ENCODE peak calls at places on chromosomes 5 and 9, in nine cellular contexts. A is suprapubic skin, C is HCT116, H is prostate gland, L is spleen, Z is HepG2, F is GM12891, P is endothelial cell of umbilical vein, Q is transverse colon. U is an unnamed sample.

GRCh38 chr5:135219868-135220267 is 179.2 kb downstream of the MACROH2A1 start:
- DNase-seq in A (peak), L (peak), P (no peak), Z (no peak), C (no peak), Q (no peak), F (no peak), H (no peak), U (peak)

GRCh38 chr5:149775785-149776184 is 45.7 kb downstream of the PPARGC1B start:
- DNase-seq in A (no peak), Z (peak), C (peak), L (no peak), F (no peak), Q (no peak), H (no peak), P (no peak), U (no peak)

GRCh38 chr5:186091-187041 is 4.9 kb upstream of the LRRC14B start:
- DNase-seq in L (peak), Q (no peak), A (no peak), Z (no peak), F (no peak), C (no peak), P (peak), H (no peak), U (no peak)

GRCh38 chr5:28707706-28708105 is 1669.3 kb upstream of the CDH9 start:
- DNase-seq in Z (no peak), L (no peak), C (no peak), H (no peak), F (no peak), P (no peak), Q (no peak), A (no peak), U (no peak)

GRCh38 chr5:55917402-55918096 is 66.4 kb downstream of the IL31RA start:
- DNase-seq in A (peak), P (no peak), F (no peak), Q (no peak), L (no peak), C (no peak), H (no peak), Z (peak), U (no peak)

GRCh38 chr5:175653763-175654162 is 4.1 kb upstream of the HRH2 start:
- DNase-seq in H (no peak), F (no peak), P (no peak), A (no peak), C (no peak), L (no peak), Q (no peak), Z (no peak), U (no peak)

GRCh38 chr5:151699071-151699901 is 12.6 kb upstream of the SPARC start:
- DNase-seq in Z (peak), L (no peak), F (no peak), H (no peak), C (no peak), Q (peak), A (peak), P (peak), U (no peak)

GRCh38 chr9:114465417-114465816 is 39.9 kb downstream of the WHRN start:
- DNase-seq in A (no peak), P (no peak), L (no peak), H (no peak), C (no peak), Z (no peak), F (no peak), Q (no peak), U (no peak)

GRCh38 chr5:133265720-133266575 is 214.1 kb downstream of the HSPA4 start:
- DNase-seq in Z (peak), L (peak), H (no peak), C (no peak), F (no peak), A (no peak), Q (no peak), P (peak), U (no peak)

GRCh38 chr5:74375271-74375670 is 265.3 kb downstream of the ENC1 start:
- DNase-seq in Q (no peak), L (no peak), C (no peak), F (no peak), A (no peak), P (no peak), Z (no peak), H (no peak), U (no peak)

GRCh38 chr5:142110046-142110531 is 1.5 kb downstream of the NDFIP1 start:
- DNase-seq in L (no peak), P (peak), Q (peak), F (peak), C (no peak), Z (peak), H (no peak), A (no peak), U (no peak)

GRCh38 chr9:6302417-6302816 is 25.8 kb upstream of the TPD52L3 start:
- DNase-seq in A (no peak), H (no peak), F (no peak), L (no peak), Q (no peak), Z (no peak), C (no peak), P (peak), U (no peak)

GRCh38 chr5:173283318-173284288 is 44.6 kb downstream of the STC2 start:
- DNase-seq in A (no peak), P (peak), Q (peak), L (peak), C (peak), Z (peak), F (peak), H (peak), U (peak)

GRCh38 chr5:61440596-61440995 is 108.5 kb downstream of the ZSWIM6 start:
- DNase-seq in Z (no peak), H (peak), A (no peak), Q (no peak), C (no peak), P (no peak), L (no peak), F (no peak), U (no peak)

GRCh38 chr9:97696025-97696822 is 916 bp downstream of the XPA start:
- DNase-seq in P (peak), A (no peak), C (no peak), F (no peak), H (no peak), Q (no peak), L (no peak), Z (peak), U (no peak)

GRCh38 chr5:1788828-1789227 is 10.8 kb downstream of the MRPL36 start:
- DNase-seq in L (no peak), P (no peak), A (peak), Z (peak), F (no peak), C (no peak), H (no peak), Q (no peak), U (no peak)

GRCh38 chr9:74942801-74943200 is 9.9 kb downstream of the C9orf40 start:
- DNase-seq in C (no peak), P (peak), A (no peak), F (no peak), Z (no peak), Q (no peak), L (no peak), H (no peak), U (no peak)

GRCh38 chr9:71955300-71955915 is 44.0 kb downstream of the C9orf85 start:
- DNase-seq in L (no peak), Z (no peak), Q (no peak), P (no peak), A (no peak), H (no peak), F (no peak), C (no peak), U (no peak)

GRCh38 chr5:100779669-100780375 is 123.3 kb downstream of the ST8SIA4 start:
- DNase-seq in C (no peak), L (no peak), Z (no peak), A (no peak), Q (peak), P (no peak), F (no peak), H (no peak), U (no peak)

GRCh38 chr9:127876764-127877562 is 512 bp downstream of the AK1 start:
- DNase-seq in H (no peak), F (no peak), C (no peak), Q (no peak), Z (no peak), L (peak), A (no peak), P (peak), U (no peak)

GRCh38 chr9:90061187-90061586 is 456.4 kb downstream of the GADD45G start:
- DNase-seq in A (no peak), Q (no peak), H (no peak), P (no peak), F (no peak), C (no peak), Z (no peak), L (no peak), U (no peak)

GRCh38 chr9:112121633-112122032 is 53.5 kb downstream of the SUSD1 start:
- DNase-seq in L (no peak), P (no peak), C (no peak), F (no peak), Q (no peak), A (no peak), H (no peak), Z (no peak), U (no peak)

GRCh38 chr5:1665803-1666202 is 133.8 kb downstream of the MRPL36 start:
- DNase-seq in P (no peak), L (no peak), Z (no peak), H (no peak), F (no peak), C (no peak), A (no peak), Q (no peak), U (no peak)

GRCh38 chr9:97411440-97411788 is 482 bp upstream of the TDRD7 start:
- DNase-seq in Z (no peak), H (no peak), A (no peak), L (no peak), F (no peak), Q (no peak), P (no peak), C (no peak), U (no peak)

GRCh38 chr9:108664309-108665255 is 191.2 kb downstream of the ACTL7B start:
- DNase-seq in C (no peak), H (no peak), A (no peak), F (no peak), Q (peak), Z (no peak), L (no peak), P (no peak), U (no peak)

GRCh38 chr5:152113401-152113800 is 188.8 kb upstream of the GLRA1 start:
- DNase-seq in A (no peak), F (no peak), H (no peak), P (no peak), Z (no peak), C (peak), L (no peak), Q (no peak), U (no peak)

GRCh38 chr5:63923914-63924313 is 38.3 kb downstream of the HTR1A start:
- DNase-seq in F (no peak), Q (peak), Z (no peak), C (no peak), L (no peak), A (no peak), H (peak), P (no peak), U (no peak)

GRCh38 chr9:99966720-99967119 is 60.3 kb downstream of the STX17 start:
- DNase-seq in Z (peak), H (no peak), A (no peak), Q (no peak), C (peak), P (peak), F (no peak), L (no peak), U (no peak)

DNA sequence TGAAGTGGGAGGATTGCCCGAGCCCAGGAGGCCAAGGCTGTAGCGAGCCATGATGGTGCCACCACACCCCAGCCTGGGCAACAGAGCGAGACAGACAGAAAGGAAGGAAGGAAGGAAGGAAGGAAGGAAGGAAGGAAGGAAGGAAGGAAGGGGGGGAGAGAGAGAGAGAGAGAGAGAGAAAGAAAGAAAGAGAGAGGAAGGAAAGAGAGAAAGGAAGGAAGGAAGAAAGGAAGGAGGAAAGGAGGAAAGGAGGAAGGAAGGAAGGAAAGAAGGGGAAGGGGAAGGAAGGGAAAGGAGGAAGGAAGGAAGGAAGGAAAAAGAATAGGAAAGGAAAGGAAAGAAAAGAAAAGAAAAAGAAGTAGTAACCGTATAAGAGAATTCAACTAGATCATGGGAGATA is 20.8 kb upstream of the LHFPL2 start:
- DNase-seq in P (no peak), Z (no peak), L (no peak), Q (no peak), C (no peak), F (no peak), A (no peak), H (no peak), U (no peak)
- TF ChIP-seq POLR2AphosphoS5 in P (no peak), Z (no peak), L (no peak), Q (no peak), C (no peak), F (no peak), A (no peak), H (no peak), U (no peak)

GRCh38 chr9:130198501-130199179 is 26.4 kb downstream of the NCS1 start:
- DNase-seq in F (no peak), C (no peak), Q (no peak), A (no peak), L (no peak), Z (no peak), P (no peak), H (no peak), U (no peak)
- TF ChIP-seq POLR2AphosphoS5 in F (no peak), C (no peak), Q (no peak), A (no peak), L (no peak), Z (no peak), P (no peak), H (no peak), U (no peak)

DNA sequence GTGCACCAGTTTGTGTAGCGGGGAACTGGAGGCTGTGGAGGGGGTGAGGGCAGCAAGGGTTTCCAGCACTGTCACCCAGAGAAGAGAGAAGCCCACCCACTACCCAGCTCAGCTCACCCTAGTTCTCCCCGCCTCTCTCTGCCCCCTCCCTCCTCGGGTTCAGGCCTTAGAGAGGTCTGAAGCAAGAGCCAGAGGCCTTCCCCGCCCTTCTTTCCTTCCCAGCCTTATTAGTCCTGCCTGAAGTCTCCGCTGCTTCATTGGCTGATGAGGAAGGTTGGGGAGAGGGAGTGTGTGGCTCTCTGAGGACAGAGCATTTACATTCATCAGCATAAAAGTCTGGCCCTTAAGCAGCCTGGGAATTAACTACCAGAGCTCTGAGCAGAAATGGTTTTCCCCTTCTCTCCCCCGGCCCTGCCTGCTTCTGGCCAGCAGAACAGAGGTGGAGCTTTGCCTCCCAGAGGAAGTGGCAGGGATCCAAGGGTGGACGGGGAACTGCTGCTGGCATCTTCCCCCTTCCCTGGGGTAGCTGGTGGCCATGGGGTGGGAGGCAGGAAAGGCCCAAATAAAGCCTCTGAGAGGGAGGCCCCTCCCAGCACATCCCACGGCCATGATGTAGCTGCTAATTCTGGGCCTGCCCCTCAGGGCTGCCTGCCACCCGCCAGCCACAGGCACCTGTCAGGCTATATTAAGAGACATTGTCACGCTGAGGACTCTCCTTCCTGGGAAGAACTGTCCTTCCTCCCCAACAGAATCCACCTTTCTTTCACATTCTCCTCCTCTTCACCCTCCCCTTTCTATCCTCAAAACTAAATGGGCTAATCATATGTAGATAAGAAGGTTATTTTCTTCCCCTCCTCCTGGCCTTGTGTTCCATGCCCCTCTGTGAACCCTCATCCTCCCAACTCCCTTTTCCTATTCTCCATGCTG is 4.2 kb downstream of the DNAJB5 start:
- DNase-seq in A (peak), C (no peak), H (no peak), F (no peak), Q (peak), Z (no peak), P (peak), L (peak), U (no peak)
- TF ChIP-seq POLR2AphosphoS5 in A (no peak), C (no peak), H (peak), F (no peak), Q (peak), Z (no peak), P (peak), L (peak), U (peak)

GRCh38 chr9:17134843-17135577 is at the start of gene CNTLN:
- DNase-seq in A (peak), C (peak), Q (peak), Z (peak), P (peak), H (peak), F (peak), L (peak), U (peak)
- TF ChIP-seq POLR2AphosphoS5 in A (no peak), C (peak), Q (peak), Z (peak), P (peak), H (peak), F (peak), L (peak), U (peak)

DNA sequence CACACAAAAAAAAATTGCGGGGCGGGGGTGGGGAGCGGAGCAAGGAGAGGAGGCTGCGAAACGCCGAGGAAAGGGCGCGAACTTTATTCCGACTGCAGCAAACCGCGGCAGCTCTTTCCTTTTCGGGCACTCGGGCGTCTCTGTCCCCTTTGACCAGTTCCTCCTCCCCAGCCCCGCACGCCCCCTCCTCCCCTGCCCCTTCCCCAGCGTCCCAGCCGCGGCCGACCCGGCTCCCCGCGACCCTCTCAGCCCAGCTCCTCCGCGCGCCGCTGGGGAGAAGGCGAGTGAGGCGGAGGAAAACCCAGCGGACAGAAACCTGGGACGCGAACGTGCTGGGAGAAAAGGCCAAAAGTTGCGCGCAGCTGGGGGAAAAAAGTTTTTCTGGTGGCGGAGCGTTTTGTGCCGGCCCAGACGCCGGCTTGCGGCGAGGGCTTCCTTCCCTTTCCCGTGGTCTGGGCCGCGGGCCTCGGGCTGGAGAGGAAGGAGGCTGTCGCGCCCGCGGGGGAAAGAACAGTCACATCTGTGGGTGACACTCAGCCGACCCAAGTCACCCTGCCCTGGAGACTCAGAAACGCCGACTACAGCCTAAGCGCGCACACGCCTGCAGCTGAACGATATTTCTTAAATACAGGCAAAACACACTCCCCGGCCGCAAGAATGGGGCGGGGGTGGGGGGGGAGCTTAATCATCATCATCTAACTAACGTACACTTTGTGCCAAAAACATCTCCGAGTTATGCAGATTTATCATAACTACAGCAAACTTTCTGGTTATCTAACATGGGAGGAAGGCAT is 1.1 kb upstream of the BNC2 start:
- DNase-seq in Q (peak), H (peak), L (peak), A (no peak), F (peak), C (no peak), P (peak), Z (no peak), U (no peak)
- TF ChIP-seq POLR2AphosphoS5 in Q (peak), H (no peak), L (peak), A (no peak), F (no peak), C (no peak), P (no peak), Z (no peak), U (no peak)

U was measured in breast epithelium.